ENCODE peak calls at places on chromosomes 13 and 19, in five cellular contexts. Q is A549, S is HepG2, I is fibroblast of lung, R is fibroblast of pulmonary artery. J is an unnamed sample.

GRCh38 chr13:21965095-21965494 is 294.2 kb downstream of the FGF9 start:
- DNase-seq in Q (no peak), S (no peak), I (no peak), R (no peak), J (no peak)

GRCh38 chr13:95982144-95982543 is 71.1 kb downstream of the UGGT2 start:
- DNase-seq in Q (no peak), S (no peak), I (no peak), R (no peak), J (no peak)

GRCh38 chr19:40190891-40191835 is at the start of gene MAP3K10:
- DNase-seq in Q (peak; percentile 82), S (peak; percentile 53), I (peak; percentile 67), R (peak; percentile 60), J (peak; percentile 55)

GRCh38 chr13:92355213-92355612 is 871.4 kb upstream of the GPC6 start:
- DNase-seq in Q (peak; percentile 2), S (peak; percentile 10), I (peak; percentile 46), R (peak; percentile 74), J (peak; percentile 2)

GRCh38 chr13:23949200-23949599 is 51.9 kb upstream of the C1QTNF9B start:
- DNase-seq in Q (no peak), S (no peak), I (no peak), R (no peak), J (no peak)

GRCh38 chr19:39297931-39298634 is 1.9 kb downstream of the IFNL1 start:
- DNase-seq in Q (no peak), S (no peak), I (no peak), R (no peak), J (no peak)

GRCh38 chr13:43293986-43294880 is 270.8 kb downstream of the DNAJC15 start:
- DNase-seq in Q (no peak), S (no peak), I (peak; percentile 56), R (no peak), J (no peak)

GRCh38 chr13:113456116-113456702 is 2.9 kb upstream of the ADPRHL1 start:
- DNase-seq in Q (no peak), S (no peak), I (no peak), R (no peak), J (no peak)

GRCh38 chr19:45809643-45810159 is 5.4 kb downstream of the RSPH6A start:
- DNase-seq in Q (peak; percentile 68), S (no peak), I (peak; percentile 81), R (peak; percentile 75), J (peak; percentile 53)

DNA sequence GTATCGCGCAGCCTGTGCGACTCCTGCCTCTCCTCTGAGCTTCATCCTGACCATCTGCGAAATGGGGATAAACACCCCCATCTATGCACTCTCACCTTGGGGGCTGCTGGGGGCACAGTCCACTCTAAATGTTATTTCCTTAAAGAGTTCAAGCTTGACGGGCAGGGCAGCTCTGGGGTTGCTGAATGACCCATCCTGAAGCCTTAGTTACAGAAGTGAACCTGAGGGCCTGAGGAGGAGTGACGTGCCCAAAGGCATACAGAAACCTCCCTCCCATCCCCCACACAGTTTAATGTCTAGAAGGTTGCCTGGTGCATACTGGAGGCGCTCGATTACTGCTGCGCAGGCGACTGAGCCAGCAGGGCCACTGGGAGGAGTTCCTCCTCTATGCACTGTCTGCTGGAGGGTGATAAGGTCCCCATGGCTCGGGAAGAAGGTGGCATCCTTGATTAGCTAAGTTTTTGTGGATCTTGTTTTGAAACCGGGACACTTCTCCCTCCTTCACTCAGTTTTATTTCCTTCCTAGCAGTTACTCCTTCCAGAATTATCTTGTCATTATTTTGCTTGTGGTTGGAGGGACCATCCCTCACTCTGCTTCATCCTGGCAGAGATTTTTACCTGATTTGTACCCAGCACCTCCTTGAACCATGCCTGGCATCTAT is 572 bp upstream of the FKBP8 start:
- DNase-seq in Q (peak; percentile 79), S (peak; percentile 23), I (peak; percentile 51), R (peak; percentile 67), J (peak; percentile 64)
- TF ChIP-seq CTCF in Q (no peak), S (peak; percentile 26), I (no peak), R (no peak), J (no peak)

GRCh38 chr13:34459856-34460255 is 482.2 kb upstream of the NBEA start:
- DNase-seq in Q (no peak), S (no peak), I (no peak), R (no peak), J (peak; percentile 52)
- H3K4me3 ChIP-seq in Q (no peak overlapping the region), S (no peak overlapping the region), I (no peak overlapping the region), R (no peak overlapping the region), J (no peak overlapping the region)

DNA sequence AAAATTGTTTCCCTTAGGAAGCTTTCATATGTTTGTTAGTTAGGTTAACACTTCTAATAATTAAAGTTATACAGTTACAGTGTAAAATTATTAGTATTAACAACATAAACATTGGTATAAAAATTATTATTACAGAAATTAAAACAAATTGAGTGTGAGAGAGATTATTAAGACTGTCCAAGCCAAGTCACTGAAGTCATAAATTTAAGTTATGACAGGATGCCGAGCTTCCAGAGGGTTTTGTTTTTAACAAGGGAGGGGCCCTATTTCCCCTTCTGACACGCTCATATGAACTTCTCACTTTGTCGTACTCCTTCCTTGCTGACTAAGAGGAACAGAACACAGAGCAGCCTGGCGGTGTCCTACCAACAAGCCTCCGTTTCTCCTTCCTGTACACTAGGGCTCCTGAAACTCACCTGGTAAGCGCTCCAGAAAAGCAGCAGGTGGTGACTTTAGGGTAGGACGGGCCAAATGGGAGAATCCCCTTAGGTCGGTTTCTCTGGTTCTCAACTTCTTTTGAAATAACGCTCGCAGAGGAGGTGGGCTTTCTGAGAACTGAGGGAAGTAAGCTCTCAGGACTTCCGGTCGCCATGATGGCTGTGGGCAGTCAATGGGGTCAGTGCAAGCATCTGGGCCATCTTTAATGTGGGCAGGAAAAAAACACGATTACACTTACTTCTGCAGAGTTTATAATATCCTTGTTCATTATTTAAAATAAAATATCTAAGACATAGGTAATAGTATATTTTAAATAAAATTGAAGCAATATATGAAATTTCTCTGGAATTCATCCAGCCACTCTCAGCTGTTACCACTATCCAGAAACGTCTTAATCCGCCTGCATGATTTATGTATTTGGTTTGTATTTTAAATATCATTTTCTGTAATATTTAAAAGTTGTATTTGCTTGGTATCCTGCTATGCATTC is at the start of gene CARD8:
- DNase-seq in Q (peak; percentile 93), S (peak; percentile 88), I (peak; percentile 88), R (peak; percentile 92), J (peak; percentile 81)
- TF ChIP-seq CTCF in Q (no peak), S (no peak), I (peak; percentile 5), R (peak; percentile 17), J (no peak)

GRCh38 chr19:37353968-37354367 is 16.9 kb upstream of the ZNF527 start:
- DNase-seq in Q (no peak), S (no peak), I (no peak), R (no peak), J (no peak)

GRCh38 chr19:37342753-37343152 is 28.1 kb upstream of the ZNF527 start:
- DNase-seq in Q (no peak), S (no peak), I (no peak), R (peak; percentile 22), J (peak; percentile 14)

GRCh38 chr19:37346091-37346490 is 24.8 kb upstream of the ZNF527 start:
- DNase-seq in Q (no peak), S (no peak), I (no peak), R (no peak), J (no peak)

DNA sequence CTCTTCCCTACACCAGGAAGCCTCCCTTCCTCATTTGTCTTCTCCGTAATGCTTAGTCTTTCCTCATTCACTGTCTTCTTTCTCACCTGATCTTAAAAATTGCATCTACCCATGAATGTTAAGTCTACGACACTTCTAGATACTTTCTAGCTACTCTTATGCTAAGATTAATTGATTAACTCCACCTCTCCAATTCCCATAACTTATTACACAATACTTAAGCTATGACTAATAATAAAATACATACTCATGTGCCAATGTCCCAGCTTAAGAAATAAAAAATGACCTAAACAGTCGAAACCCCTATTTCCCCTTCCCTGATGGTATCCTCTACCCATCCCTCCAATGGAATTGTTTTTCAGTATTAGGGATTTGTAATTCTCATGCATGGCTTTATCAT is 22.8 kb upstream of the ZNF527 start:
- DNase-seq in Q (no peak), S (no peak), I (no peak), R (no peak), J (no peak)
- H3K4me3 ChIP-seq in Q (no peak overlapping the region), S (no peak overlapping the region), I (no peak overlapping the region), R (no peak overlapping the region), J (no peak overlapping the region)

J was measured in foreskin fibroblast.